ENCODE peak calls at places on chromosomes 4 and X, in four cellular contexts. Z is GM23338, Q is hepatocyte, O is HCT116. G is an unnamed sample.
A peak's percentile ranks its signal among the peaks of the same experiment; 100 is the strongest.

GRCh38 chr4:7924570-7924969 is 15.1 kb downstream of the AFAP1 start:
- DNase-seq in Z (no peak), Q (no peak), O (no peak), G (no peak)

GRCh38 chrX:112734250-112734649 is 54.5 kb upstream of the LHFPL1 start:
- DNase-seq in Z (peak; percentile 9), Q (no peak), O (no peak), G (peak; percentile 26)

GRCh38 chrX:68440940-68441339 is 7.6 kb upstream of the OPHN1 start:
- DNase-seq in Z (no peak), Q (peak; percentile 71), O (no peak), G (peak; percentile 81)

GRCh38 chr4:160375746-160376452 is 1273.0 kb downstream of the RAPGEF2 start:
- DNase-seq in Z (no peak), Q (peak; percentile 7), O (no peak), G (no peak)

GRCh38 chr4:20313237-20314030 is 61.7 kb downstream of the SLIT2 start:
- DNase-seq in Z (peak; percentile 85), Q (peak; percentile 46), O (peak; percentile 24), G (no peak)

GRCh38 chr4:31617667-31618066 is 897.5 kb downstream of the PCDH7 start:
- DNase-seq in Z (no peak), Q (no peak), O (no peak), G (no peak)

GRCh38 chr4:83282049-83282535 is 2.5 kb downstream of the COQ2 start:
- DNase-seq in Z (peak; percentile 64), Q (peak; percentile 62), O (peak; percentile 58), G (peak; percentile 39)

GRCh38 chrX:57772637-57773036 is 92.6 kb upstream of the NLRP2B start:
- DNase-seq in Z (peak; percentile 8), Q (no peak), O (no peak), G (no peak)

GRCh38 chrX:54067741-54068140 is 23.5 kb upstream of the PHF8 start:
- DNase-seq in Z (no peak), Q (no peak), O (no peak), G (no peak)

GRCh38 chrX:128020701-128021100 is 31.5 kb downstream of the ACTRT1 start:
- DNase-seq in Z (no peak), Q (peak; percentile 48), O (no peak), G (peak; percentile 40)

GRCh38 chrX:149073464-149073863 is 431.6 kb downstream of the IDS start:
- DNase-seq in Z (no peak), Q (no peak), O (no peak), G (no peak)

GRCh38 chrX:38225093-38225492 is 4.4 kb upstream of the SRPX start:
- DNase-seq in Z (peak; percentile 56), Q (no peak), O (no peak), G (no peak)

GRCh38 chr4:40718571-40718970 is 31.2 kb upstream of the NSUN7 start:
- DNase-seq in Z (peak; percentile 48), Q (peak; percentile 16), O (no peak), G (no peak)

GRCh38 chr4:127509155-127509554 is 123.6 kb upstream of the INTU start:
- DNase-seq in Z (no peak), Q (no peak), O (no peak), G (peak; percentile 41)

GRCh38 chr4:15493411-15493810 is 23.7 kb downstream of the CC2D2A start:
- DNase-seq in Z (no peak), Q (no peak), O (no peak), G (peak; percentile 14)

GRCh38 chr4:4390046-4390445 is 3.1 kb downstream of the NSG1 start:
- DNase-seq in Z (no peak), Q (no peak), O (no peak), G (no peak)

GRCh38 chr4:141254326-141254725 is 33.6 kb downstream of the ZNF330 start:
- DNase-seq in Z (peak; percentile 32), Q (no peak), O (no peak), G (no peak)

GRCh38 chr4:38190717-38191178 is 230.6 kb downstream of the PTTG2 start:
- DNase-seq in Z (no peak), Q (no peak), O (no peak), G (peak; percentile 81)
- TF ChIP-seq CTCF in Z (no peak), Q (no peak), O (no peak), G (no peak)

GRCh38 chrX:154357205-154357604 is 17.2 kb downstream of the FLNA start:
- DNase-seq in Z (no peak), Q (no peak), O (no peak), G (no peak)

GRCh38 chrX:154358011-154358410 is 16.4 kb downstream of the FLNA start:
- DNase-seq in Z (no peak), Q (no peak), O (no peak), G (no peak)

GRCh38 chrX:154360155-154360713 is 14.2 kb downstream of the FLNA start:
- DNase-seq in Z (no peak), Q (no peak), O (no peak), G (no peak)

GRCh38 chrX:154359362-154360154 is 14.9 kb downstream of the FLNA start:
- DNase-seq in Z (no peak), Q (no peak), O (no peak), G (no peak)

GRCh38 chrX:154358829-154359228 is 15.6 kb downstream of the FLNA start:
- DNase-seq in Z (no peak), Q (no peak), O (no peak), G (no peak)
- H3K36me3 ChIP-seq in Z (peaks cover 25% of the 10 kb centered on the region), Q (no peaks in the 10 kb centered on the region), O (peaks cover 27% of the 10 kb centered on the region), G (peaks cover 68% of the 10 kb centered on the region)

DNA sequence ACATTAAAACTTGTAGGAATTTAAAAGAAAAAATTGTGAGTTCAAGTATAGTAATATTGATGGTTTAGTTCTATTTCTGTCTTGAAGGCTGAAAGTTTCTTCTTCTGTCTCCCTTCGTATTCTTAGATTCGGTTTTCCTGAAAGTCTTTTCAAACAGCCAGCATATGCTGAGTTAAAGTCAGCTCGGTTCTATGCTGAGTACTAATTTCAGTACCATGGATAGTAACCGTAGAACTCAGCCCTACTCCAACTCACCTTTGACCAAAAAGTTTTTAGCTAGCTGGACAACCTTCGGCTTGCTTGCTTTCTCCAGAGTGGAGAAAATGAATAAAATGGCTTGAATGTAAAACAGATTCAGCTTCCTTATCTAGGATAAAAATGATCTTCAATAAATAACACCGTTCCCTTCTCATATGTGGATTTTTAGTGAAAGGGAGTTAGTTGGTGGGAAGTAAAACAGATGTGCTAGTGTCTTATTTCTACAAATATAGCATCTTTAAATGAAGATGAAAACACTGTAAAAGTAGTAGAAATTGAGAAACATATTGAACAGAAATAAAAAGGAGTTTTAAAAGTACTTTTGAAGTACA is 5.2 kb downstream of the POU4F2 start:
- DNase-seq in Z (peak; percentile 82), Q (peak; percentile 47), O (no peak), G (peak; percentile 23)
- TF ChIP-seq EZH2 in Z (no peak), Q (no peak), O (no peak), G (no peak)

GRCh38 chrX:40580537-40581332 is at the start of gene ATP6AP2:
- DNase-seq in Z (peak; percentile 94), Q (peak; percentile 92), O (peak; percentile 86), G (peak; percentile 91)

GRCh38 chrX:40579139-40579538 is 1.6 kb upstream of the ATP6AP2 start:
- DNase-seq in Z (no peak), Q (no peak), O (no peak), G (no peak)

GRCh38 chrX:40578039-40578438 is 2.7 kb upstream of the ATP6AP2 start:
- DNase-seq in Z (no peak), Q (no peak), O (no peak), G (no peak)

GRCh38 chrX:40581333-40581910 is 652 bp downstream of the ATP6AP2 start:
- DNase-seq in Z (no peak), Q (no peak), O (no peak), G (peak; percentile 4)

DNA sequence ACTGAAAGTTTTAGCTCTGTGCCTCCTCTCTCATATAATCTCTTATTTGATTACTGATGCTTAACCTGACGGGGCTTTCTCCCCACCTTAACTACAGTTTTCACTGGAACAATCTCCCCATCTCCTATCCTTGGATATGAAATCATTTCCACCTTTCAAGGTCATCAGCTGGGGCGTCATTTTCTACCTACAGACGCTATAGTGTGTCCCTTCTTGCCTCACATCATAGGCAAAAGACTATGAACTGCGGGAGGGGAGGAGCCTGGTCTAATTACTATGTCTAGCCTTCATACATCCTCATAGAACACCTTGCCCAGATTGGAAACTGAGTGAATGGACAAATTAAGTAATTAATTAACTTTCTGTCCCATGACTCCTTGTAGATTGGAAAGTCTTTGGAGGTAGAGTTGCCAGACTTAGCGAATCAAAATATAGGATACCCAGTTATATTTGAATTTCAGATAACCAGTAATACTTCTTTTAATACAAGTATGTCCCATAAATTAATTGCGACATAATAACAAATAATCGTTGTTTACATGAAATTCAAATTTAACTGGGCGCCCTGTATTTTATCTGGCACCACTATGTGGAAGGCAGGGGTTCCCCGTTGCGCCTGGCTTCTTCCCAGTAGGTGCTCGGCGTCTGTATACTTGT is 762 bp upstream of the ATP6AP2 start:
- DNase-seq in Z (peak; percentile 51), Q (peak; percentile 17), O (no peak), G (no peak)
- TF ChIP-seq CTCF in Z (no peak), Q (no peak), O (no peak), G (no peak)

GRCh38 chr4:73139991-73140390 is 70.5 kb upstream of the COX18 start:
- DNase-seq in Z (no peak), Q (no peak), O (no peak), G (no peak)
- H3K36me3 ChIP-seq in Z (peaks cover 62% of the 10 kb centered on the region), Q (no peaks in the 10 kb centered on the region), O (peaks cover 53% of the 10 kb centered on the region), G (peaks cover 11% of the 10 kb centered on the region)

GRCh38 chr4:173535165-173535737 is 5.2 kb upstream of the HAND2 start:
- DNase-seq in Z (no peak), Q (no peak), O (no peak), G (no peak)
- TF ChIP-seq EZH2 in Z (peak; percentile 62), Q (no peak), O (no peak), G (no peak)

GRCh38 chrX:133698298-133698697 is 283.0 kb upstream of the GPC4 start:
- DNase-seq in Z (peak; percentile 29), Q (no peak), O (no peak), G (peak; percentile 58)
- TF ChIP-seq CTCF in Z (peak; percentile 26), Q (peak; percentile 20), O (peak; percentile 24), G (no peak)

GRCh38 chr4:158871050-158871724 is 102.4 kb downstream of the FNIP2 start:
- DNase-seq in Z (no peak), Q (no peak), O (no peak), G (peak; percentile 16)
- H3K36me3 ChIP-seq in Z (no peaks in the 10 kb centered on the region), Q (no peaks in the 10 kb centered on the region), O (no peaks in the 10 kb centered on the region), G (peaks cover 6% of the 10 kb centered on the region)

G was measured in fibroblast of lung.